ENCODE peak calls at places on chromosome 21, in ten cellular contexts. A is OCI-LY7, K is cardiac muscle cell, E is HFFc6, B is fibroblast of pulmonary artery, N is ovary, Y is H9, G is astrocyte of the spinal cord, V is kidney, X is endodermal cell. F is an unnamed sample.

GRCh38 chr21:31255846-31256395 is 88.1 kb downstream of the TIAM1 start:
- DNase-seq in N (no peak), Y (no peak), V (no peak), K (no peak), B (no peak), G (no peak), E (no peak), X (no peak), A (no peak), F (no peak)

GRCh38 chr21:31318971-31319370 is 25.1 kb downstream of the TIAM1 start:
- DNase-seq in X (no peak), Y (no peak), B (no peak), N (no peak), V (no peak), E (no peak), A (no peak), K (no peak), G (no peak), F (no peak)

GRCh38 chr21:15444118-15444960 is 285.4 kb upstream of the USP25 start:
- DNase-seq in N (no peak), A (no peak), V (peak; percentile 47), K (peak; percentile 9), B (no peak), Y (peak; percentile 39), G (no peak), X (peak; percentile 76), E (no peak), F (no peak)

GRCh38 chr21:20739421-20739820 is 258.8 kb upstream of the NCAM2 start:
- DNase-seq in V (no peak), Y (peak; percentile 43), K (no peak), A (no peak), N (no peak), B (no peak), X (peak; percentile 75), G (no peak), E (no peak), F (no peak)

GRCh38 chr21:37554661-37555379 is 188.2 kb downstream of the DYRK1A start:
- DNase-seq in Y (no peak), K (no peak), A (no peak), V (no peak), N (no peak), G (no peak), E (no peak), B (no peak), X (no peak), F (no peak)

GRCh38 chr21:38261851-38262250 is 5.1 kb downstream of the KCNJ15 start:
- DNase-seq in G (no peak), Y (no peak), K (no peak), A (no peak), N (no peak), V (no peak), X (no peak), B (no peak), E (no peak), F (no peak)

GRCh38 chr21:37244506-37245083 is 22.5 kb downstream of the VPS26C start:
- DNase-seq in G (peak; percentile 10), N (no peak), E (no peak), X (peak; percentile 64), B (no peak), Y (no peak), V (no peak), A (no peak), K (peak; percentile 34), F (no peak)

GRCh38 chr21:10627316-10627863 is 106.0 kb downstream of the TPTE start:
- DNase-seq in A (no peak), B (no peak), X (no peak), E (no peak), G (no peak), Y (no peak), K (no peak), N (no peak), V (peak; percentile 74), F (peak; percentile 94)

GRCh38 chr21:34011660-34012059 is 61.7 kb upstream of the MRPS6 start:
- DNase-seq in X (no peak), B (no peak), K (no peak), G (no peak), N (no peak), A (no peak), Y (no peak), E (no peak), V (no peak), F (no peak)

GRCh38 chr21:45416619-45417018 is 11.7 kb downstream of the COL18A1 start:
- DNase-seq in N (no peak), V (peak; percentile 50), E (no peak), X (peak; percentile 75), A (no peak), B (no peak), G (no peak), K (no peak), Y (peak; percentile 62), F (no peak)

GRCh38 chr21:45417951-45418300 is 13.0 kb downstream of the COL18A1 start:
- DNase-seq in V (peak; percentile 74), Y (no peak), G (no peak), A (no peak), K (no peak), X (peak; percentile 31), N (no peak), E (no peak), B (no peak), F (peak; percentile 80)

GRCh38 chr21:45415943-45416611 is 11.1 kb downstream of the COL18A1 start:
- DNase-seq in E (no peak), G (no peak), Y (no peak), V (peak; percentile 49), B (no peak), N (no peak), K (no peak), X (peak; percentile 47), A (no peak), F (peak; percentile 58)

GRCh38 chr21:45418301-45419071 is 13.5 kb downstream of the COL18A1 start:
- DNase-seq in X (peak; percentile 42), B (no peak), N (no peak), Y (no peak), E (no peak), V (peak; percentile 75), K (no peak), G (no peak), A (no peak), F (peak; percentile 94)

GRCh38 chr21:45417256-45417950 is 12.4 kb downstream of the COL18A1 start:
- DNase-seq in X (peak; percentile 52), E (no peak), B (no peak), K (no peak), Y (no peak), A (no peak), V (peak; percentile 61), G (peak; percentile 35), N (no peak), F (peak; percentile 87)
- TF ChIP-seq CTCF in X (no peak), E (no peak), B (no peak), K (no peak), Y (no peak), A (no peak), V (no peak), G (no peak), N (no peak), F (no peak)

GRCh38 chr21:25863031-25863430 is 128.3 kb downstream of the GABPA start:
- DNase-seq in V (no peak), B (no peak), G (no peak), A (no peak), Y (no peak), E (no peak), X (no peak), K (no peak), N (no peak), F (no peak)

GRCh38 chr21:25863747-25864146 is 129.0 kb downstream of the GABPA start:
- DNase-seq in K (no peak), A (no peak), G (no peak), N (no peak), Y (no peak), X (no peak), B (no peak), E (no peak), V (no peak), F (no peak)

GRCh38 chr21:25862112-25862511 is 127.3 kb downstream of the GABPA start:
- DNase-seq in K (no peak), V (no peak), Y (no peak), G (no peak), A (no peak), N (no peak), X (no peak), B (no peak), E (no peak), F (no peak)

GRCh38 chr21:25859264-25859931 is 124.6 kb downstream of the GABPA start:
- DNase-seq in Y (no peak), G (no peak), N (no peak), V (no peak), E (no peak), A (no peak), X (no peak), K (no peak), B (no peak), F (no peak)

DNA sequence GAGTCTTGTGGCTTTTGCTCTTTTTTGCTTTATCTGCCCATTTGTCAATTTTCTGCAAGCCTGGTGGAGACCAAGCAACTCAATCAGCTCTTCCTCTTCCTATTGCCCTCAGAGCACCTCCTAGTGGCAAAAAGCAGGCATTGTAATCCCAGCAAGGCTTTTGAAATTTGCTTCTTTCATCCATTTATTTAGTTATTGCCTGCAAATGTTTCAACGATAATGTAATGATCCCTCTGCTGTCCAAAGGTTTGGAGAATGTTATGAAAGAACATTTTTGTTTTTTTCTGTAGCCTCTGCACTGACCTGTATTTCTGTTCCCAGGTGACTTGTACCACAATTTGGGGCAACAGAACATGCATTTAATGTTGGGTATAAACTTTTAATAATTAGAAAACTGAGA is 127.8 kb downstream of the GABPA start:
- DNase-seq in Y (no peak), A (peak; percentile 34), E (peak; percentile 39), G (peak; percentile 35), V (no peak), X (no peak), K (peak; percentile 56), B (peak; percentile 59), N (no peak), F (no peak)
- TF ChIP-seq CTCF in Y (peak; percentile 88), A (peak; percentile 84), E (peak; percentile 87), G (peak; percentile 85), V (peak; percentile 51), X (peak; percentile 92), K (peak; percentile 82), B (peak; percentile 87), N (no peak), F (peak; percentile 79)

GRCh38 chr21:41722052-41723018 is 44.5 kb downstream of the RIPK4 start:
- DNase-seq in E (no peak), B (no peak), G (no peak), A (no peak), Y (no peak), N (no peak), V (no peak), K (no peak), X (no peak), F (no peak)
- TF ChIP-seq CTCF in E (no peak), B (no peak), G (no peak), A (no peak), Y (no peak), N (no peak), V (no peak), K (no peak), X (no peak), F (no peak)

GRCh38 chr21:23837564-23837963 is 1769.7 kb downstream of the MRPL39 start:
- DNase-seq in X (no peak), N (no peak), K (no peak), Y (no peak), E (no peak), G (no peak), B (no peak), V (no peak), A (no peak), F (no peak)
- TF ChIP-seq CTCF in X (no peak), N (no peak), K (no peak), Y (no peak), E (no peak), G (no peak), B (no peak), V (no peak), A (no peak), F (no peak)

F was measured in chondrocyte.